ENCODE peak calls at places on chromosome 18, in eight cellular contexts. U, J, R, F, C, S, N and V are unnamed samples. For H3K4me1, the result is how much of the 10 kb centered on the place peaks cover.

GRCh38 chr18:24786027-24786426 is 325.6 kb downstream of the HRH4 start:
- DNase-seq in R (no peak), F (no peak), N (no peak), S (no peak), C (no peak), J (no peak), U (no peak), V (no peak)

GRCh38 chr18:44548291-44549221 is 132.1 kb upstream of the SETBP1 start:
- DNase-seq in C (no peak), U (no peak), N (no peak), R (no peak), F (no peak), S (no peak), J (no peak), V (no peak)

GRCh38 chr18:75353357-75353756 is 74.1 kb downstream of the SMIM21 start:
- DNase-seq in S (no peak), C (no peak), F (no peak), U (no peak), J (no peak), N (no peak), R (no peak), V (no peak)

GRCh38 chr18:56245856-56246575 is 392.4 kb downstream of the TXNL1 start:
- DNase-seq in R (no peak), N (no peak), S (no peak), U (no peak), C (no peak), J (no peak), F (no peak), V (no peak)

GRCh38 chr18:58046087-58046793 is 2.2 kb downstream of the NEDD4L start:
- DNase-seq in F (no peak), C (no peak), J (no peak), N (no peak), R (peak), S (no peak), U (no peak), V (no peak)

GRCh38 chr18:55268146-55268545 is 308.9 kb upstream of the CCDC68 start:
- DNase-seq in F (peak), U (no peak), R (no peak), J (no peak), C (no peak), S (no peak), N (no peak), V (no peak)

GRCh38 chr18:59874166-59874565 is 25.6 kb upstream of the PMAIP1 start:
- DNase-seq in C (no peak), N (no peak), R (no peak), S (no peak), U (no peak), J (no peak), F (no peak), V (no peak)

GRCh38 chr18:31497711-31498449 is at the start of gene DSG2:
- DNase-seq in R (peak), J (peak), N (peak), S (peak), C (no peak), U (peak), F (peak), V (peak)

GRCh38 chr18:12652861-12653401 is 5.0 kb downstream of the SPIRE1 start:
- DNase-seq in U (no peak), N (no peak), R (no peak), F (peak), J (peak), S (no peak), C (no peak), V (no peak)

GRCh38 chr18:9708057-9708881 is at the start of gene RAB31:
- DNase-seq in R (peak), F (peak), C (peak), U (peak), S (peak), J (peak), N (peak), V (no peak)

GRCh38 chr18:50429207-50429948 is 54.5 kb downstream of the SKA1 start:
- DNase-seq in U (no peak), N (peak), J (no peak), C (no peak), R (peak), F (no peak), S (no peak), V (peak)

GRCh38 chr18:2482711-2483475 is 88.4 kb downstream of the METTL4 start:
- DNase-seq in R (no peak), U (no peak), F (no peak), C (no peak), S (no peak), N (no peak), J (no peak), V (no peak)

GRCh38 chr18:3153107-3153704 is 66.6 kb downstream of the MYOM1 start:
- DNase-seq in F (no peak), J (no peak), C (no peak), N (no peak), U (no peak), R (no peak), S (no peak), V (no peak)

GRCh38 chr18:32552421-32553030 is 81.8 kb upstream of the GAREM1 start:
- DNase-seq in S (peak), N (peak), F (peak), J (no peak), C (no peak), U (peak), R (peak), V (peak)

GRCh38 chr18:56083889-56084288 is 495.9 kb upstream of the TCF4 start:
- DNase-seq in U (no peak), N (no peak), S (no peak), J (no peak), R (peak), F (no peak), C (no peak), V (no peak)

GRCh38 chr18:67845035-67845434 is 328.5 kb upstream of the DSEL start:
- DNase-seq in J (no peak), N (no peak), R (no peak), F (no peak), U (no peak), C (no peak), S (no peak), V (no peak)

GRCh38 chr18:58900015-58900649 is 35.5 kb downstream of the ZNF532 start:
- DNase-seq in J (no peak), F (no peak), R (no peak), C (no peak), N (no peak), S (peak), U (no peak), V (no peak)

GRCh38 chr18:48997985-48998831 is 47.4 kb upstream of the SMAD7 start:
- DNase-seq in N (peak), C (peak), S (peak), U (peak), F (peak), R (peak), J (peak), V (peak)

GRCh38 chr18:62200121-62200914 is 13.3 kb downstream of the RELCH start:
- DNase-seq in F (no peak), S (no peak), C (no peak), R (no peak), J (no peak), U (no peak), N (no peak), V (no peak)

DNA sequence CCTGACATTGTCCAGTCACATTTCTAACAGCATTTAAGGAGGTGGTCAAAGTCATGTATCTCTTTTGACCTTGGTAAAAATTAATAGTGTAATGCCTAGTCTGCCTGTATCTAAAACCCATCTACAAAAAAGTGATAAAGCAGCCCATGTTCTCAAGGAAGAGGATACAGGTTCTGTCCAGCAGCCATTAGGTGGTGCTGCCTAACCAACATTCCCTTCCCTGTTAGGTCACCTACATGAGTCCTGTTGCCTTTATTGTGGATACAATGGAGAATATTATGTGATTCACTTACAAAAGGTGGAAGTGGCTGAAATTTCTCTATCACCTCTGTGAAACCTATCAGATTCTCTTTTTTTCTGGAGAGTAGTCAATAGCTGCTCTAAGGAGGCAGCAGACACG is 52.5 kb downstream of the AQP4 start:
- DNase-seq in F (peak), U (peak), C (no peak), S (no peak), J (no peak), N (peak), R (peak), V (peak)
- TF ChIP-seq CTCF in F (peak), U (peak), C (peak), S (peak), J (peak), N (peak), R (peak), V (no peak)

DNA sequence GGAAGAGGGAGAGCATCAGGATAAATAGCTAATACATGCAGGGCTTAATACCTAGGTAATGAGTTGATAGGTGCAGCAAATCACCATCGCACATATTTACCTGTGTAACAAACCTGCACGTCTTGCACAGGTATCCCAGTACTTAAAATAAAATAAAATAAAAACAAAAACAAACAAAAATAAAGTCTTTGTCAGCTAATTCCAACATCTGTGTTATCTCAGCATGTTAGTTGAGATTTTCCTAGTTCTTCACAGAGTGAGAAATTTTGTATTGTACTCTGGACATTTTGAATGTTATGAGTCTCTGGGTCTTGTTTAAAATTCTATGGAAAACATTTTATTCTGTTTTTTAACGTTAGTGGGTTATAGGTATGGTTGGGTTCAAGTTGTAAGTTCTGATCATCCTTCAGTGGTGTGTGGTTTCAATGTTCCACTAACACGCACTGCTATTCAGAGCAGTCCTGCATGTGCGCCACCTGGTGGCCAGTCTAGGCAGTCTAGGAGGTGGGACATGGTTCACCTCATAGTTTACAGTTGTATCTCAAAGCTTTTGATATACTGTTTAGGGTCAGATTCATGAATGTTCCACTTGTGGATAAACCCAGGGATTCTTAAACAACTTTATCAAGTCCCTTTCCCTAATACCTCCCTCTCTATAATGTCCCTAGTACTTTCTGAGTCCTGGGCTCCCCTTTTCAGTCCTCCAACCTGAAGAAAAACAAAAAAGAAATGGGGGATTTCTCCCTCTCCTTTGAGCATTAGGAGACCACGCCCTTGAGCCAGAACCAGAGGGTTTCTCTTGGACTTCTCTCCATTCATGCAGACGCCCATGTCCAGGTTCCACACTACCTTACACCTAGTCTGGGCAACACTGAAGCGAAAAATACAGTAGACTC is 213.4 kb upstream of the GATA6 start:
- DNase-seq in U (peak), C (peak), S (peak), J (peak), N (peak), F (peak), R (peak), V (peak)
- H3K4me1 ChIP-seq in U (under half), C (under half), S (under half), J (under half), N (under half), F (under half), R (under half), V (under half)

GRCh38 chr18:11511434-11512095 is 97.8 kb upstream of the SLC35G4 start:
- DNase-seq in U (no peak), C (no peak), S (no peak), J (no peak), F (no peak), R (no peak), N (no peak), V (no peak)

GRCh38 chr18:11516988-11517630 is 92.3 kb upstream of the SLC35G4 start:
- DNase-seq in J (no peak), U (no peak), S (no peak), N (no peak), C (peak), F (no peak), R (no peak), V (no peak)

GRCh38 chr18:11506871-11507270 is 102.5 kb upstream of the SLC35G4 start:
- DNase-seq in N (no peak), S (no peak), C (no peak), F (no peak), U (no peak), R (no peak), J (no peak), V (no peak)

GRCh38 chr18:11514267-11514666 is 95.1 kb upstream of the SLC35G4 start:
- DNase-seq in S (no peak), U (no peak), J (no peak), N (no peak), F (no peak), C (no peak), R (no peak), V (no peak)

DNA sequence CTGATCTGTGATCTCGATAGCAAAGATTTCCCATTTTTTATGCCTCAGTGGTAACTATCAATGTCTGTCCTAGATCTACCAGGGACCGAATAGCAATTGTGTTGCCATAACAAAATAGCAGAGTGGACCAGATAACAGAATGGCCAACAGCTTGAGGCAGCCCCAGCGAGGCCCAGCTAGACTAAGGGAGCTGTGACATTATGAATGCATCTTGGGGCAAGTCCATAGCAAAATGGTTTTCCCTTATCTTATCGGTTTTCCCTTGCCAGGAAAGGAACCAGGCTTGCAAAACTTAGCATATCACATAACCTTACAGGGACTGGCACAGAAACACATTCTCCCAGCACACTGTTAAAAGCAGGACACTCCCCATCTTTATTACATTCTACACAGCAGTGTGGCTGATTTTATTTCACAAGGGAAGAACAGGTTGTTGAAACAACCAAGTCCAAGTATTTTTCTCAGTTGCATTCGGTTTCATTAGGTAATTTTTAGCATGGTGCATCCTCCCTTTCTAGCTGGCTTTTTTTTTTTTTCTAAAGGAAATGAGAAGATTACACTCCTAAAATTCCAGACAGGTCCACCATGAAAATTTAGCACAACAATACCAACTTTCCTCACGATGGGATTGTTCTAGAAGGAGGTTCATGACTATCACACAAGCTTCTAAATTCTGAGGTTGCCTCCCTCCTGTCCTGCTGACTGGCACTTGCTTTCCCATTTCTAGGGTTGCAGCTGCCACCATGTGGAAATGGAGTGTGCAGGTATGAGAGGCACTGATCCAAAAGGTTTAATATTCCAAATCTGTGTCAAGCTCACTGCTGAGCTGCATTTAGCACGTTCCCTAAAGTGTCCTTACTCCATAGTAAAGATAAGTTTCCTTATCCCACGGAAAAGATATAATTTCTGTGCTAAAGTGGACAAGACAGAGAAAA is 97.0 kb upstream of the SLC35G4 start:
- DNase-seq in C (no peak), U (no peak), F (peak), R (peak), J (no peak), S (no peak), N (no peak), V (peak)
- TF ChIP-seq CTCF in C (no peak), U (no peak), F (no peak), R (peak), J (peak), S (no peak), N (no peak), V (peak)

DNA sequence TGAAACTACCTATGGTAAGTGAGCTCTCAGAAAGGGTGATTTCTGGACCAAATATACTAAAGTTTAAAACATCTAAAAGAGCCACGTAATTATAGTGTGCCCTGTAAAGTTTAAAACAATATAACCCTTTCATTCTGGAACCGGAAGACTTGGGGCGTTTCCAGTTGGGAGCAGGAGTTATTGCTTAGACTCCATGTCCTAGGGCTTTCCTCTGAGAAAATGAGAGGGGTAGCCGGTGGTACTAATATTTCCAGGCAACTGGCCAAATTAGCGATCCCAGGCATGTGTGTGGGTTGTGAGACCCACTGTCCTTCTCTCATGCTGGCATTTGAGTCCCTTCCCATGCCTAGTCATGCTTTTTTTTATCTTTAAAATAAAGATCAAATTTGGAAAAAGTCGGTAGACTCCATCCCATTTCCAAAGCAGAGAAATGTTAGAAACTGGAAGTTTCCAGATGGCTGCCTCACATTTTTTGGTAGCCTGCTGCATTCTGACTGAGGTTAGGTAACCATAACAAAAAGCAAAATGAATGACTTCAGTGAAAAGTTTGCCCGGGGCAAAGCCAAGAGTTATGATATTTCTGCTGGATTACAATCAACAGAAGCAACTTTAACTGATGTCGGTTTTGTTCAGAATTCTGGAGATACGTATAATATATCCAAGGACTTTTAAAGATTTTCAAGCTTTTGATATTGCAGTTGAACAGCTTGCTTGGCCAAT is 227.4 kb downstream of the SS18 start:
- DNase-seq in R (no peak), S (no peak), N (no peak), C (no peak), F (no peak), J (no peak), U (no peak), V (no peak)
- H3K4me1 ChIP-seq in R (under half), S (under half), N (under half), C (under half), F (under half), J (under half), U (under half), V (under half)

DNA sequence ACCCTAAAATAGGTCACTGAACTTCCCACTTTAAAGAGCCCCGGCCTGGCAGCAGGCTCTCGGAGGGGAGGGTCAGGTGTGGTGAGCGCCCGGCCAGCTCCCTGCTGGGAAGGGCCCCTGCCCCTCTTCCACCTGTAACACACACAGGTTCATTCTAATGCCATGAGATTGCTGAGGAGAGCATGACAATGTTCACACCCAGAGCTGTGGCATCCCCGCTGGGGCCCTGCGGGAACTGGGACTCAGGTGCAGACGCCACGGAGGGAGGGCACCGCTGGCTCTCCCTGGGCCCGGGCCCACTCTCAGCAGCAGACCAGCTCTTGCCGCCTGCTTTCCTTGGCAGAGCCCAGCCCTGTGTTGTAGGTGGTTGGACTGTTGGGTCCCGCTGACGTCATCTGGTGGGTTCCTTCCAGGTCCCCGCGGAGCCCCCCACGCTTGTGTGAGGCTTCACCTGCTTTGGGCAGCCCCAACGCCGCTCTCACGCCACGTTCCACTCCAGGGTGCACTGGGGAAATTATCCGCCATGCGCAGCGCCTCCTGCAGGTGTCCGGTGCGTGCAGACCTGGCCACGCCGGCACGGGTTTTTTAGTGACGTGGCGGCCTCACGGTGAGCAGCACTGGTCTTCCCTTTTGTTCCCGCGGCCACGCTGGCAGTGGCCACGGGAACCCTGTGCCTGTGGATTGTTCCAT is 50.4 kb upstream of the KCNG2 start:
- DNase-seq in J (no peak), C (no peak), F (no peak), R (no peak), U (no peak), S (no peak), N (no peak), V (no peak)
- TF ChIP-seq CTCF in J (no peak), C (no peak), F (no peak), R (peak), U (no peak), S (no peak), N (no peak), V (no peak)

GRCh38 chr18:10948421-10948820 is 200.9 kb downstream of the PIEZO2 start:
- DNase-seq in S (no peak), R (no peak), J (no peak), F (no peak), N (no peak), C (no peak), U (no peak), V (no peak)
- H3K4me1 ChIP-seq in S (under half), R (under half), J (under half), F (under half), N (under half), C (under half), U (under half), V (under half)

GRCh38 chr18:21740724-21741510 is at the start of gene MIB1:
- DNase-seq in N (peak), R (no peak), S (peak), C (no peak), J (peak), U (no peak), F (no peak), V (peak)
- TF ChIP-seq CTCF in N (no peak), R (no peak), S (no peak), C (no peak), J (peak), U (no peak), F (no peak), V (no peak)

DNA sequence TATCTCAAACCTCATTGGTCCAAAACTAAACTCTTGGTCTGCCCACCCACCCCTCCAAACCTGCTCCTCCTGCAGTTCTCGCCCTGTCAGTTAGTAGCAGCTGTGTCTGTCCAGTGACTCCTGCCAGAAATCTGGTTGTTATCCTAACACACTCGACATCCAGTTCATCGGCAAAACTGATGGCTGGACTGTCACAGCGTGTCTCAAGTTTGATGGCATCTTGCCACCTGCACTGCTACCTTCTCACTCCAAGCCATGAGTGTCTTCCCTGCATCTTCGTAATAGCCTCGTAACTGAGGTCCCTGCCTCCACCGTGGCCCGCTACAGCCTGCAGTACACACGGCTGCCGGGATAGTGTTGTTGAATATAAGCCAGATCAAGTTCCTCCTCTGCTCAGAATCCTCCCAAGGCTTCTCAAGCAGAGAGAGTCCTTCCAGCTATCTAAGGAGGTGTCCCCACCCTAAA is 470.1 kb upstream of the RAB12 start:
- DNase-seq in R (no peak), U (no peak), S (peak), N (no peak), C (no peak), J (no peak), F (no peak), V (no peak)
- H3K4me1 ChIP-seq in R (under half), U (under half), S (half or more), N (under half), C (under half), J (under half), F (under half), V (under half)